ENCODE peak calls at places on chromosome 11, in four cellular contexts. U is HTR-8/SVneo, P is neural progenitor cell, J is progenitor cell of endocrine pancreas. R is an unnamed sample.

GRCh38 chr11:66106786-66107599 is 36.9 kb downstream of the PACS1 start:
- DNase-seq in U (peak; percentile 56), P (no peak), J (no peak), R (no peak)

GRCh38 chr11:123622576-123622975 is 31.8 kb downstream of the SCN3B start:
- DNase-seq in U (no peak), P (no peak), J (no peak), R (no peak)

GRCh38 chr11:62500066-62501035 is 46.3 kb downstream of the AHNAK start:
- DNase-seq in U (no peak), P (no peak), J (no peak), R (no peak)

GRCh38 chr11:117327567-117328413 is at the start of gene CEP164:
- DNase-seq in U (peak; percentile 99), P (peak; percentile 97), J (peak; percentile 78), R (peak; percentile 91)

GRCh38 chr11:100681064-100681502 is 6.0 kb upstream of the ARHGAP42 start:
- DNase-seq in U (peak; percentile 40), P (no peak), J (no peak), R (no peak)

GRCh38 chr11:77167111-77167626 is 39.1 kb downstream of the MYO7A start:
- DNase-seq in U (no peak), P (no peak), J (no peak), R (no peak)

GRCh38 chr11:2297623-2298030 is 4.1 kb downstream of the C11orf21 start:
- DNase-seq in U (no peak), P (no peak), J (no peak), R (no peak)

GRCh38 chr11:79413258-79413657 is 27.6 kb downstream of the TENM4 start:
- DNase-seq in U (no peak), P (peak; percentile 68), J (no peak), R (no peak)

GRCh38 chr11:116427903-116428637 is 344.7 kb downstream of the BUD13 start:
- DNase-seq in U (no peak), P (peak; percentile 32), J (no peak), R (no peak)

GRCh38 chr11:105968021-105968697 is 53.9 kb downstream of the MSANTD4 start:
- DNase-seq in U (peak; percentile 6), P (no peak), J (no peak), R (no peak)

GRCh38 chr11:125929445-125930075 is 16.3 kb upstream of the VSIG10L2 start:
- DNase-seq in U (no peak), P (no peak), J (no peak), R (no peak)

GRCh38 chr11:2931771-2932738 is 2.8 kb upstream of the PHLDA2 start:
- DNase-seq in U (no peak), P (no peak), J (no peak), R (no peak)

GRCh38 chr11:90916706-90917105 is 693.9 kb upstream of the CHORDC1 start:
- DNase-seq in U (no peak), P (no peak), J (no peak), R (no peak)

GRCh38 chr11:69369210-69369609 is 75.3 kb downstream of the MYEOV start:
- DNase-seq in U (no peak), P (no peak), J (no peak), R (no peak)

GRCh38 chr11:130675456-130675855 is 227.0 kb downstream of the ADAMTS15 start:
- DNase-seq in U (no peak), P (no peak), J (no peak), R (no peak)

GRCh38 chr11:28938091-28938490 is 829.9 kb downstream of the METTL15 start:
- DNase-seq in U (peak; percentile 17), P (no peak), J (no peak), R (no peak)

GRCh38 chr11:73399159-73400090 is 23.2 kb downstream of the RELT start:
- DNase-seq in U (no peak), P (no peak), J (no peak), R (no peak)

GRCh38 chr11:21561589-21561988 is 631.3 kb upstream of the ANO5 start:
- DNase-seq in U (no peak), P (no peak), J (no peak), R (no peak)

GRCh38 chr11:112650568-112650967 is 310.7 kb upstream of the NCAM1 start:
- DNase-seq in U (no peak), P (no peak), J (no peak), R (no peak)

GRCh38 chr11:93054881-93055280 is 85.4 kb downstream of the MTNR1B start:
- DNase-seq in U (peak; percentile 69), P (no peak), J (no peak), R (peak; percentile 88)

GRCh38 chr11:92893276-92893675 is 76.2 kb upstream of the MTNR1B start:
- DNase-seq in U (no peak), P (no peak), J (no peak), R (no peak)

GRCh38 chr11:102457865-102458264 is 5.3 kb upstream of the TMEM123 start:
- DNase-seq in U (no peak), P (no peak), J (no peak), R (no peak)

GRCh38 chr11:102111787-102112653 is 1.8 kb downstream of the YAP1 start:
- DNase-seq in U (peak; percentile 74), P (peak; percentile 60), J (no peak), R (peak; percentile 94)

GRCh38 chr11:16289541-16289940 is 66.8 kb downstream of the SOX6 start:
- DNase-seq in U (no peak), P (no peak), J (no peak), R (no peak)

GRCh38 chr11:31656051-31656450 is 146.5 kb downstream of the ELP4 start:
- DNase-seq in U (no peak), P (no peak), J (no peak), R (no peak)

GRCh38 chr11:77113382-77114088 is 10.9 kb downstream of the OMP start:
- DNase-seq in U (peak; percentile 70), P (peak; percentile 70), J (no peak), R (no peak)

GRCh38 chr11:68601147-68601546 is 83.2 kb upstream of the GAL start:
- DNase-seq in U (no peak), P (no peak), J (no peak), R (no peak)

GRCh38 chr11:1129143-1129665 is 28.5 kb upstream of the MUC5AC start:
- DNase-seq in U (no peak), P (no peak), J (peak; percentile 8), R (no peak)

GRCh38 chr11:72781063-72781312 is 12.9 kb downstream of the STARD10 start:
- DNase-seq in U (no peak), P (no peak), J (no peak), R (no peak)

GRCh38 chr11:66639066-66639813 is 737 bp downstream of the RBM4 start:
- DNase-seq in U (peak; percentile 37), P (no peak), J (no peak), R (no peak)

GRCh38 chr11:61480936-61481335 is 27.6 kb upstream of the LRRC10B start:
- DNase-seq in U (no peak), P (peak; percentile 97), J (peak; percentile 50), R (no peak)

GRCh38 chr11:123187221-123187620 is 7.8 kb downstream of the CLMP start:
- DNase-seq in U (no peak), P (no peak), J (no peak), R (no peak)

GRCh38 chr11:66985508-66986177 is 10.5 kb downstream of the C11orf86 start:
- DNase-seq in U (no peak), P (no peak), J (no peak), R (no peak)

GRCh38 chr11:33775832-33776231 is 1.5 kb upstream of the FBXO3 start:
- DNase-seq in U (no peak), P (no peak), J (no peak), R (no peak)